ENCODE peak calls at places on chromosomes 16 and 17, in four cellular contexts. L is lower lobe of right lung, H is pancreas, U is foreskin fibroblast. E is an unnamed sample.

GRCh38 chr17:21368545-21369246 is 7.5 kb upstream of the KCNJ12 start:
- DNase-seq in L (no peak), H (no peak), U (no peak), E (no peak)

GRCh38 chr16:50490828-50491227 is 57.4 kb upstream of the NKD1 start:
- DNase-seq in L (no peak), H (no peak), U (no peak), E (no peak)

GRCh38 chr17:36149296-36149820 is 27.1 kb downstream of the TBC1D3B start:
- DNase-seq in L (no peak), H (no peak), U (peak), E (peak)

GRCh38 chr17:67563692-67564228 is 154.0 kb upstream of the NOL11 start:
- DNase-seq in L (no peak), H (no peak), U (no peak), E (no peak)

GRCh38 chr17:69525920-69526841 is 111.7 kb downstream of the MAP2K6 start:
- DNase-seq in L (no peak), H (peak), U (peak), E (peak)

GRCh38 chr17:72613411-72614292 is 478.8 kb downstream of the SLC39A11 start:
- DNase-seq in L (no peak), H (no peak), U (peak), E (peak)

GRCh38 chr16:56270828-56271227 is 79.5 kb downstream of the GNAO1 start:
- DNase-seq in L (no peak), H (no peak), U (no peak), E (no peak)

GRCh38 chr16:11356573-11357331 is 11.5 kb downstream of the RMI2 start:
- DNase-seq in L (peak), H (peak), U (peak), E (peak)

GRCh38 chr17:1906622-1907021 is 76.8 kb downstream of the RPA1 start:
- DNase-seq in L (no peak), H (no peak), U (peak), E (no peak)

GRCh38 chr17:81309859-81310839 is 15.0 kb upstream of the SLC38A10 start:
- DNase-seq in L (no peak), H (no peak), U (no peak), E (no peak)

GRCh38 chr16:69566437-69567030 is 768 bp downstream of the NFAT5 start:
- DNase-seq in L (peak), H (peak), U (peak), E (peak)

GRCh38 chr16:80319181-80319580 is 221.6 kb upstream of the DYNLRB2 start:
- DNase-seq in L (no peak), H (no peak), U (peak), E (no peak)

GRCh38 chr17:80949451-80950421 is 41.9 kb upstream of the CHMP6 start:
- DNase-seq in L (peak), H (no peak), U (no peak), E (no peak)

GRCh38 chr16:83725313-83725712 is 82.5 kb upstream of the HSBP1 start:
- DNase-seq in L (no peak), H (no peak), U (no peak), E (no peak)

GRCh38 chr17:80086081-80086480 is 15.3 kb upstream of the GAA start:
- DNase-seq in L (no peak), H (no peak), U (no peak), E (no peak)

GRCh38 chr16:88525663-88525990 is 44.6 kb upstream of the ZC3H18 start:
- DNase-seq in L (no peak), H (no peak), U (no peak), E (no peak)

GRCh38 chr17:16961792-16962191 is 10.1 kb downstream of the TNFRSF13B start:
- DNase-seq in L (no peak), H (no peak), U (no peak), E (no peak)

GRCh38 chr17:64683791-64684190 is 21.7 kb upstream of the SMURF2 start:
- DNase-seq in L (no peak), H (no peak), U (peak), E (no peak)

GRCh38 chr17:64685705-64686104 is 23.6 kb upstream of the SMURF2 start:
- DNase-seq in L (no peak), H (no peak), U (no peak), E (no peak)

GRCh38 chr17:64679710-64680216 is 17.7 kb upstream of the SMURF2 start:
- DNase-seq in L (no peak), H (no peak), U (peak), E (peak)

GRCh38 chr17:64686705-64687104 is 24.6 kb upstream of the SMURF2 start:
- DNase-seq in L (no peak), H (no peak), U (peak), E (no peak)

DNA sequence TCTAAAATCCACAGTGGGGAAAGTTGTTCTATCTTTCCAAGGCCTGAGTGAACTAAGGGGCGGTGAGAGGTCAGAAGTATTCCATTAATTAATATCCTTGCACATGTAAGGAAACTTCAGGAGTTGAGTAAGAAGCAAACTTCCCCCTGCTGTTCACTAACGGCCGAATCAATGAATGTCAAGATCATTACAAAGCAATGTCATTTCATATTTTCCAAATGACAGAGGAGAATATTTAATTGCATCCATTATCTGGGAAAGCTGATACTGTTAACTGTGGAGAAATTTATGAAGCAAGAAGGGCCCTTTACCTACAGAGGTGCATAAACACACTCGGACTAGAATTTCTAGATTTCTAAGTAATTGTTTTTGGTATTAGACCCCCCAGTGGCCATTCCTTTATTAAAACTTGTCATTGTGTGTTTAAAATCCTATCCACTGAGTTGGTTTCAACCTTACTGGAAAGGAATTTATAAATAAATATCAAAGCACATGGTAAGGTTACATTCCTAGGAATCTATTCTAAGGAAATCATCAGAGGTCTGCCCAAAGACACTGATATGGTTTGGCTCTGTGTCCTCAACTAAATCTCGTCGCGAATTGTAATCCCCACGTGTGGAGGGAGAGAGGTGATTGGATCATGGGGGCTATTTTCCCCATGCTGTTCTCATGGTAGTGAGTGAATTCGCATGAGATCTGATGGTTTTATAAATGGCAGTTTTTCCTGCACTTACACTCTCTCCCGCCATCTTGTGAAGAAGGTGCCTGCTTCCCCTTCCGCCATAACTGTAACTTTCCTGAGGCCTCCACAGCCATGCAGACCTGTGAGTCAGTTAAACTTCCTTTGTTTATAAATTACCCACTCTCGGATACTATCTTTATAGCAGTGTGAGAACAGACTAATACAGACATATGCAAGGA is 20.4 kb upstream of the SMURF2 start:
- DNase-seq in L (no peak), H (no peak), U (peak), E (peak)
- TF ChIP-seq CTCF in L (no peak), H (no peak), U (no peak), E (peak)

GRCh38 chr16:21560462-21560861 is 38.9 kb upstream of the METTL9 start:
- DNase-seq in L (no peak), H (no peak), U (no peak), E (no peak)

DNA sequence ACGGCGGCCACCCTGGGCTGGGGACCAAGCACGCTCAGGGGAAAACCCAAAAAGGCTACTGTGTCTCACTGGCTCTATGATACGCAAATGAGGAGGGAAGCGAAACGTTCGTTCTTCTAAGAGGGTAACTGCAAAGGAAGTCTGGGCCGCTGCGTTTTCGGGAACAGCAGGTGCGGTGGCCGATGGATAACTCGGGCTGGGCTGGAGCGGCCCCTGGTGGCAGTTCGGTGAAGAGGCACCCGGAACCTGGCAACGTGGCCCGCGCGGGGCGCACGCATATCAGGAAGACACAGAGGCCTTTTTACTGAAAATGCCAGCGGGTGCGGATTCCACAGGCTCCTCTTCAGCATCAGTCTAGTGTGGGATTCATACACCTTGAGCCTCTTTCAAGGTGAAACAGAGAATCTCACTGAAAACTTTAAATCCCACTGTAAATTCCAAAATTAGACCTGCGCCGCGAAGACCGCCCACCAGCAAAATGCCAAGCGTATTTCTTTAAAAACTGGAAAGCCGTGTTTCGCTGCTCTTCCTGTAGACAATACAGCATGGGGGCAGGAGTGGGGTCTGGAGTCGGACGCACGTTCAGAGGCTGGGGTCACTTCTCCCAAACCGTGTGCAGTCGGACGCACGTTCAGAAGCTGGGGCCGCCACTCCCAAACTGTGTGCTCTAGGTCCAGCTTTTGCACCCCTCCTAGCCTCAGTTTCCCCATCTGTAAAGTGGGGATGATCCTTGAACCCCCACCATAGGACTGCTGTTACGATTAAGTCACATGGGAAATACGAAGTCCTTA is 44.4 kb upstream of the METTL9 start:
- DNase-seq in L (peak), H (peak), U (peak), E (peak)
- H3K4me3 ChIP-seq in L (peak), H (peak), U (no peak), E (peak)

GRCh38 chr16:3017806-3018506 is at the start of gene CLDN6:
- DNase-seq in L (no peak), H (peak), U (no peak), E (no peak)
- TF ChIP-seq CTCF in L (peak), H (no peak), U (no peak), E (no peak)

GRCh38 chr16:85313541-85314208 is 201.4 kb upstream of the CIBAR2 start:
- DNase-seq in L (no peak), H (no peak), U (peak), E (peak)
- H3K4me3 ChIP-seq in L (no peak), H (no peak), U (no peak), E (no peak)

E was measured in AG10803.